ENCODE peak calls at places on chromosomes 1 and 21, in six cellular contexts. L is astrocyte, T is hepatocyte, Q is PC-9, A is A549, F is OCI-LY7. K is an unnamed sample.

GRCh38 chr1:234114648-234115307 is 210.3 kb downstream of the SLC35F3 start:
- DNase-seq in L (peak; percentile 32), T (peak; percentile 70), A (peak; percentile 69), F (peak; percentile 55), Q (peak; percentile 19), K (peak; percentile 69)

GRCh38 chr1:64539808-64540207 is 69.9 kb downstream of the CACHD1 start:
- DNase-seq in A (no peak), L (peak; percentile 53), F (no peak), T (peak; percentile 67), Q (peak; percentile 2), K (peak; percentile 67)

GRCh38 chr21:45504516-45505415 is 37.5 kb downstream of the SLC19A1 start:
- DNase-seq in A (no peak), F (no peak), L (no peak), Q (no peak), T (no peak), K (no peak)

GRCh38 chr1:87202922-87203655 is 125.6 kb upstream of the LMO4 start:
- DNase-seq in T (no peak), F (no peak), L (no peak), A (no peak), Q (no peak), K (no peak)

GRCh38 chr1:1167416-1168155 is 6.1 kb upstream of the TTLL10 start:
- DNase-seq in F (no peak), T (no peak), Q (no peak), A (no peak), L (no peak), K (no peak)

GRCh38 chr1:966603-967295 is 467 bp downstream of the PLEKHN1 start:
- DNase-seq in L (peak; percentile 43), A (peak; percentile 56), Q (peak; percentile 74), T (peak; percentile 87), F (peak; percentile 25), K (peak; percentile 47)

GRCh38 chr21:28588997-28589396 is 403.7 kb downstream of the LTN1 start:
- DNase-seq in A (no peak), Q (no peak), L (no peak), F (no peak), T (no peak), K (no peak)

GRCh38 chr1:185404864-185405568 is 88.0 kb upstream of the IVNS1ABP start:
- DNase-seq in T (no peak), L (no peak), A (no peak), Q (no peak), F (no peak), K (no peak)

GRCh38 chr1:6302568-6302967 is 41.7 kb upstream of the GPR153 start:
- DNase-seq in Q (peak; percentile 49), T (no peak), A (no peak), L (no peak), F (no peak), K (no peak)

GRCh38 chr21:45013271-45013841 is 61.0 kb upstream of the ADARB1 start:
- DNase-seq in F (no peak), T (peak; percentile 77), Q (no peak), A (no peak), L (no peak), K (no peak)

GRCh38 chr21:40667964-40668363 is 179.0 kb downstream of the DSCAM start:
- DNase-seq in L (no peak), F (no peak), T (no peak), Q (no peak), A (no peak), K (peak; percentile 4)

GRCh38 chr1:90211101-90211500 is 216.2 kb downstream of the ZNF326 start:
- DNase-seq in Q (no peak), A (no peak), T (no peak), L (no peak), F (no peak), K (no peak)

GRCh38 chr1:78472251-78472620 is 18.5 kb upstream of the PTGFR start:
- DNase-seq in Q (no peak), T (no peak), A (no peak), F (no peak), L (no peak), K (no peak)

GRCh38 chr1:84436907-84437667 is 38.8 kb downstream of the DNASE2B start:
- DNase-seq in T (no peak), Q (no peak), L (no peak), A (no peak), F (peak; percentile 57), K (no peak)

GRCh38 chr1:209800984-209801834 is 4.7 kb downstream of the IRF6 start:
- DNase-seq in Q (no peak), T (no peak), A (no peak), L (peak; percentile 59), F (no peak), K (no peak)

GRCh38 chr1:115668579-115668978 is 26.8 kb downstream of the VANGL1 start:
- DNase-seq in T (no peak), Q (peak; percentile 35), L (peak; percentile 82), A (no peak), F (no peak), K (peak; percentile 86)

GRCh38 chr1:27363766-27364695 is 2.7 kb downstream of the MAP3K6 start:
- DNase-seq in F (no peak), L (no peak), A (no peak), Q (no peak), T (no peak), K (no peak)

GRCh38 chr1:64042331-64043100 is 160.9 kb upstream of the UBE2U start:
- DNase-seq in L (peak; percentile 98), A (no peak), F (no peak), T (peak; percentile 61), Q (no peak), K (peak; percentile 97)

GRCh38 chr1:36382231-36382630 is 3.5 kb downstream of the STK40 start:
- DNase-seq in A (no peak), T (no peak), Q (no peak), F (no peak), L (no peak), K (no peak)

GRCh38 chr1:61101461-61102440 is 19.4 kb downstream of the NFIA start:
- DNase-seq in F (no peak), A (no peak), L (no peak), T (no peak), Q (no peak), K (no peak)

GRCh38 chr1:223393275-223394214 is at the start of gene CCDC185:
- DNase-seq in T (no peak), A (no peak), F (no peak), Q (peak; percentile 51), L (no peak), K (no peak)

GRCh38 chr21:28215214-28215954 is 777.3 kb downstream of the LTN1 start:
- DNase-seq in A (no peak), L (peak; percentile 44), Q (peak; percentile 20), F (no peak), T (no peak), K (peak; percentile 53)

GRCh38 chr1:23951646-23952095 is 8.0 kb upstream of the PNRC2 start:
- DNase-seq in T (peak; percentile 52), A (peak; percentile 91), L (peak; percentile 96), Q (peak; percentile 25), F (no peak), K (peak; percentile 97)

GRCh38 chr1:29670752-29671151 is 434.4 kb downstream of the PTPRU start:
- DNase-seq in A (no peak), T (no peak), Q (no peak), F (no peak), L (no peak), K (no peak)

GRCh38 chr1:49199564-49199963 is 422.9 kb upstream of the BEND5 start:
- DNase-seq in F (no peak), L (no peak), Q (no peak), T (no peak), A (no peak), K (no peak)

GRCh38 chr1:179996099-179996498 is 41.5 kb downstream of the CEP350 start:
- DNase-seq in T (no peak), F (no peak), Q (no peak), L (no peak), A (no peak), K (no peak)

GRCh38 chr1:179990847-179991246 is 36.2 kb downstream of the CEP350 start:
- DNase-seq in A (no peak), T (no peak), L (no peak), Q (no peak), F (no peak), K (no peak)

GRCh38 chr1:180000575-180000974 is 46.0 kb downstream of the CEP350 start:
- DNase-seq in F (no peak), L (no peak), Q (no peak), A (no peak), T (no peak), K (no peak)

DNA sequence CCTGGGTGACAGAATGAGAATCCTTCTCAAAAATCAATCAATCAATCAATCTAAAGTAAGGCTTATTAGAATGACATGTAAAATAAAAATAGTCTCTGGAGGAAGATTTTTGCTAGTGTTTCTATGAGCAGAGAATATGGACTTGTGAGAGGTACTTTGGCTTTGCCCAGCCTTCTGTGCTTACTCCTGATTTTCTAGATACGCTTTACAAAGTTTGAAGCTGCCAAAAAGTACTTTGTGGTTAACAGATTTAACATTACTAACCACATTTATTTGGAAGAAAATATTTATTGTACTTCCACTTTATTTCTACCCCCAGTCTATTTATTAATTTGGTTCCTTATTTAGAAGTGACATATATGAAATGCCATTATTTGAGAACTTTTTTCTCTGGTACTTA is 41.0 kb downstream of the CEP350 start:
- DNase-seq in A (no peak), F (no peak), Q (no peak), L (peak; percentile 53), T (no peak), K (peak; percentile 59)
- H3K4me2 ChIP-seq in A (no peak overlapping the region), F (no peak overlapping the region), Q (no peak overlapping the region), L (no peak overlapping the region), T (no peak overlapping the region), K (no peak overlapping the region)

DNA sequence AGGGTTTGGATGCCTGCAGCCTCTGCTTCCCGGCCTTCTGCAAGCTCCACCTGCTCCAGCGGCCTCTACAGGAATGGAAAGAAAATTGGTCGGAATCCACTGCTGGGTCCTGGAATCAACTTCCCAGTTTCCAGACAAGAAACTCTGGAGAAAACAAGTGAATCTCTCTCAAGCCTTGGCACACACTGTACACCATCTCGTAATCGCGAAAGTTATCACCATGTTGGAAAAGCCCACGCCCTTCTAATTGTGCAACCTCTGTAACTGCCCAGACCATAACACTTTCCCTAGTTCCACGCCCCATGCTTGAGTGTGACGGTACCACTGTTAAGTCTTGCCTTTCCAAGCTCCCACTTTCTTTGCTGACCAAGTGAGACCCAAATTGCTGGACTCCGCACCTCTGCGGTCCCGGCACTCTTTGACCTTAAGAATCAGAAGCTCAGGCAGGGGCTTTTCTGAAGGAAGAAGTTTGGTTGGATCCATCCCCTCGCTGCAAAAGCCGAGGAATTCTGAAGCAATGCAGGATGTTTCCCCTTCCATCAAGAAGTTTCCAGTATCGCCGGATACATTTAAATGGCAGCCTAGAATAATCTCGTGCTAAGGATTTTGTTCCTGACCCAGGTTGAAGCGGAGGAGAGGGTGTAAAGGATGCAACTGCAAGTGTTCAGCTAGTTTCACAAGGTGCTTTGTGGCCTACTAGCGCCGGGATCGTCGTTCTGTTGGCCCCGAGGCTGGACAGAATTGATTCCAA is 6.2 kb downstream of the NR5A2 start:
- DNase-seq in T (peak; percentile 38), F (no peak), Q (no peak), A (no peak), L (no peak), K (no peak)
- TF ChIP-seq CTCF in T (no peak), F (no peak), Q (no peak), A (no peak), L (no peak), K (no peak)

GRCh38 chr1:201166964-201167624 is 12.8 kb upstream of the TMEM9 start:
- DNase-seq in T (no peak), F (no peak), A (no peak), Q (no peak), L (no peak), K (no peak)
- H3K4me3 ChIP-seq in T (no peak overlapping the region), F (no peak overlapping the region), A (no peak overlapping the region), Q (no peak overlapping the region), L (no peak overlapping the region), K (no peak overlapping the region)

GRCh38 chr1:156906206-156906910 is 12.8 kb downstream of the PEAR1 start:
- DNase-seq in Q (no peak), F (no peak), L (no peak), A (no peak), T (no peak), K (no peak)
- H3K4me2 ChIP-seq in Q (no peak overlapping the region), F (no peak overlapping the region), L (no peak overlapping the region), A (no peak overlapping the region), T (no peak overlapping the region), K (no peak overlapping the region)

K was measured in fibroblast of lung.